ENCODE peak calls at places on chromosomes 3 and 15, in six cellular contexts. One of them, this sample, is unnamed.

GRCh38 chr3:105933871-105934270 is 65.1 kb upstream of the CBLB start:
- DNase-seq in NCI-H1092 treated with DMSO at 0.1 percent for 48 hours: no peak
- DNase-seq in stimulated activated CD4-positive, alpha-beta T cell treated with anti-CD3 and anti-CD28 coated beads, Interleukin-1b, Interleukin-23, amount 100 ng/mL, for 4 hours: no peak
- DNase-seq in mammary epithelial cell: no peak
- DNase-seq in activated CD4-positive, alpha-beta T cell treated with anti-CD3 and anti-CD28 coated beads, Interleukin-2, amount 10 ng/mL, durations not matched to agents 7 days and 5 days: no peak
- DNase-seq in pancreas: no peak
- DNase-seq in this sample: no peak

GRCh38 chr3:177724020-177724638 is 526.8 kb upstream of the TBL1XR1 start:
- DNase-seq in NCI-H1092 treated with DMSO at 0.1 percent for 48 hours: peak; percentile 97
- DNase-seq in stimulated activated CD4-positive, alpha-beta T cell treated with anti-CD3 and anti-CD28 coated beads, Interleukin-1b, Interleukin-23, amount 100 ng/mL, for 4 hours: no peak
- DNase-seq in mammary epithelial cell: no peak
- DNase-seq in activated CD4-positive, alpha-beta T cell treated with anti-CD3 and anti-CD28 coated beads, Interleukin-2, amount 10 ng/mL, durations not matched to agents 7 days and 5 days: no peak
- DNase-seq in pancreas: no peak
- DNase-seq in this sample: no peak

GRCh38 chr3:9135526-9135925 is 113.9 kb downstream of the SRGAP3 start:
- DNase-seq in NCI-H1092 treated with DMSO at 0.1 percent for 48 hours: peak; percentile 23
- DNase-seq in stimulated activated CD4-positive, alpha-beta T cell treated with anti-CD3 and anti-CD28 coated beads, Interleukin-1b, Interleukin-23, amount 100 ng/mL, for 4 hours: no peak
- DNase-seq in mammary epithelial cell: no peak
- DNase-seq in activated CD4-positive, alpha-beta T cell treated with anti-CD3 and anti-CD28 coated beads, Interleukin-2, amount 10 ng/mL, durations not matched to agents 7 days and 5 days: no peak
- DNase-seq in pancreas: no peak
- DNase-seq in this sample: no peak

GRCh38 chr3:2514031-2514430 is 415.4 kb downstream of the CNTN4 start:
- DNase-seq in NCI-H1092 treated with DMSO at 0.1 percent for 48 hours: no peak
- DNase-seq in stimulated activated CD4-positive, alpha-beta T cell treated with anti-CD3 and anti-CD28 coated beads, Interleukin-1b, Interleukin-23, amount 100 ng/mL, for 4 hours: no peak
- DNase-seq in mammary epithelial cell: no peak
- DNase-seq in activated CD4-positive, alpha-beta T cell treated with anti-CD3 and anti-CD28 coated beads, Interleukin-2, amount 10 ng/mL, durations not matched to agents 7 days and 5 days: no peak
- DNase-seq in pancreas: no peak
- DNase-seq in this sample: no peak

GRCh38 chr3:52321481-52321880 is 5.4 kb downstream of the DNAH1 start:
- DNase-seq in NCI-H1092 treated with DMSO at 0.1 percent for 48 hours: no peak
- DNase-seq in stimulated activated CD4-positive, alpha-beta T cell treated with anti-CD3 and anti-CD28 coated beads, Interleukin-1b, Interleukin-23, amount 100 ng/mL, for 4 hours: no peak
- DNase-seq in mammary epithelial cell: no peak
- DNase-seq in activated CD4-positive, alpha-beta T cell treated with anti-CD3 and anti-CD28 coated beads, Interleukin-2, amount 10 ng/mL, durations not matched to agents 7 days and 5 days: no peak
- DNase-seq in pancreas: no peak
- DNase-seq in this sample: peak; percentile 20

GRCh38 chr15:73265536-73266153 is 103.1 kb downstream of the HCN4 start:
- DNase-seq in NCI-H1092 treated with DMSO at 0.1 percent for 48 hours: no peak
- DNase-seq in stimulated activated CD4-positive, alpha-beta T cell treated with anti-CD3 and anti-CD28 coated beads, Interleukin-1b, Interleukin-23, amount 100 ng/mL, for 4 hours: peak; percentile 27
- DNase-seq in mammary epithelial cell: peak; percentile 52
- DNase-seq in activated CD4-positive, alpha-beta T cell treated with anti-CD3 and anti-CD28 coated beads, Interleukin-2, amount 10 ng/mL, durations not matched to agents 7 days and 5 days: peak; percentile 54
- DNase-seq in pancreas: peak; percentile 55
- DNase-seq in this sample: peak; percentile 15

GRCh38 chr15:72227192-72227586 is 3.8 kb downstream of the PKM start:
- DNase-seq in NCI-H1092 treated with DMSO at 0.1 percent for 48 hours: no peak
- DNase-seq in stimulated activated CD4-positive, alpha-beta T cell treated with anti-CD3 and anti-CD28 coated beads, Interleukin-1b, Interleukin-23, amount 100 ng/mL, for 4 hours: no peak
- DNase-seq in mammary epithelial cell: peak; percentile 95
- DNase-seq in activated CD4-positive, alpha-beta T cell treated with anti-CD3 and anti-CD28 coated beads, Interleukin-2, amount 10 ng/mL, durations not matched to agents 7 days and 5 days: peak; percentile 34
- DNase-seq in pancreas: no peak
- DNase-seq in this sample: no peak

GRCh38 chr15:89112341-89112971 is 24.2 kb downstream of the ABHD2 start:
- DNase-seq in NCI-H1092 treated with DMSO at 0.1 percent for 48 hours: no peak
- DNase-seq in stimulated activated CD4-positive, alpha-beta T cell treated with anti-CD3 and anti-CD28 coated beads, Interleukin-1b, Interleukin-23, amount 100 ng/mL, for 4 hours: no peak
- DNase-seq in mammary epithelial cell: no peak
- DNase-seq in activated CD4-positive, alpha-beta T cell treated with anti-CD3 and anti-CD28 coated beads, Interleukin-2, amount 10 ng/mL, durations not matched to agents 7 days and 5 days: no peak
- DNase-seq in pancreas: no peak
- DNase-seq in this sample: no peak

GRCh38 chr15:68056097-68056865 is 2.2 kb downstream of the PIAS1 start:
- DNase-seq in NCI-H1092 treated with DMSO at 0.1 percent for 48 hours: no peak
- DNase-seq in stimulated activated CD4-positive, alpha-beta T cell treated with anti-CD3 and anti-CD28 coated beads, Interleukin-1b, Interleukin-23, amount 100 ng/mL, for 4 hours: no peak
- DNase-seq in mammary epithelial cell: no peak
- DNase-seq in activated CD4-positive, alpha-beta T cell treated with anti-CD3 and anti-CD28 coated beads, Interleukin-2, amount 10 ng/mL, durations not matched to agents 7 days and 5 days: no peak
- DNase-seq in pancreas: no peak
- DNase-seq in this sample: peak; percentile 33

GRCh38 chr15:75694241-75695182 is 18.1 kb downstream of the CSPG4 start:
- DNase-seq in NCI-H1092 treated with DMSO at 0.1 percent for 48 hours: peak; percentile 65
- DNase-seq in stimulated activated CD4-positive, alpha-beta T cell treated with anti-CD3 and anti-CD28 coated beads, Interleukin-1b, Interleukin-23, amount 100 ng/mL, for 4 hours: no peak
- DNase-seq in mammary epithelial cell: peak; percentile 96
- DNase-seq in activated CD4-positive, alpha-beta T cell treated with anti-CD3 and anti-CD28 coated beads, Interleukin-2, amount 10 ng/mL, durations not matched to agents 7 days and 5 days: no peak
- DNase-seq in pancreas: peak; percentile 81
- DNase-seq in this sample: peak; percentile 44